ENCODE peak calls at places on chromosome 13, in six cellular contexts. L is nucleus accumbens; F is neural crest cell; J is CD8-positive, alpha-beta T cell; B is cerebellum; T is T-helper 17 cell. W is an unnamed sample.

GRCh38 chr13:21124853-21125252 is 51.5 kb downstream of the SKA3 start:
- DNase-seq in L (no peak), J (no peak), T (no peak), F (no peak), B (peak), W (peak)

GRCh38 chr13:43411741-43412140 is 375.0 kb downstream of the ENOX1 start:
- DNase-seq in B (peak), T (no peak), L (no peak), J (no peak), F (no peak), W (no peak)

GRCh38 chr13:102609696-102610095 is 12.9 kb downstream of the TPP2 start:
- DNase-seq in F (no peak), J (no peak), B (no peak), T (no peak), L (no peak), W (no peak)

GRCh38 chr13:110015253-110015652 is 228.9 kb upstream of the IRS2 start:
- DNase-seq in B (no peak), L (no peak), T (no peak), J (no peak), F (no peak), W (no peak)

GRCh38 chr13:37618554-37618953 is 20.0 kb upstream of the POSTN start:
- DNase-seq in J (no peak), F (no peak), T (no peak), L (no peak), B (no peak), W (no peak)

GRCh38 chr13:99868767-99869166 is 102.8 kb downstream of the ZIC5 start:
- DNase-seq in J (no peak), L (no peak), B (no peak), T (no peak), F (no peak), W (no peak)

GRCh38 chr13:34657716-34658115 is 284.4 kb upstream of the NBEA start:
- DNase-seq in B (no peak), J (no peak), T (no peak), L (no peak), F (no peak), W (no peak)

GRCh38 chr13:49225358-49226042 is 5.4 kb downstream of the MLNR start:
- DNase-seq in B (no peak), J (no peak), F (no peak), L (no peak), T (no peak), W (no peak)

GRCh38 chr13:31131470-31131961 is 30.2 kb downstream of the HSPH1 start:
- DNase-seq in T (no peak), L (no peak), B (no peak), F (no peak), J (no peak), W (no peak)

GRCh38 chr13:39876258-39876657 is 220.8 kb downstream of the COG6 start:
- DNase-seq in J (no peak), B (no peak), T (no peak), L (no peak), F (no peak), W (no peak)

GRCh38 chr13:51643114-51643881 is 59.0 kb downstream of the WDFY2 start:
- DNase-seq in B (no peak), F (no peak), L (no peak), J (no peak), T (no peak), W (no peak)

GRCh38 chr13:60351326-60351725 is 45.7 kb upstream of the TDRD3 start:
- DNase-seq in T (no peak), B (no peak), J (no peak), F (no peak), L (no peak), W (no peak)

GRCh38 chr13:105904034-105904742 is 631.3 kb downstream of the EFNB2 start:
- DNase-seq in T (no peak), L (no peak), B (no peak), F (no peak), J (no peak), W (no peak)

GRCh38 chr13:79403113-79403512 is 2.9 kb downstream of the RBM26 start:
- DNase-seq in T (no peak), J (no peak), B (no peak), F (no peak), L (no peak), W (no peak)

GRCh38 chr13:107999751-108000150 is 215.6 kb downstream of the LIG4 start:
- DNase-seq in T (no peak), J (no peak), F (no peak), L (no peak), B (no peak), W (no peak)

GRCh38 chr13:75480691-75481175 is 1.2 kb downstream of the TBC1D4 start:
- DNase-seq in B (peak), J (no peak), T (no peak), L (peak), F (peak), W (peak)

GRCh38 chr13:63855457-63856118 is 2439.9 kb upstream of the PCDH20 start:
- DNase-seq in J (no peak), L (no peak), F (no peak), B (no peak), T (no peak), W (no peak)

GRCh38 chr13:20016649-20017364 is 58.3 kb downstream of the ZMYM2 start:
- DNase-seq in T (no peak), B (no peak), F (no peak), L (no peak), J (no peak), W (no peak)

GRCh38 chr13:99656843-99657506 is 155.7 kb downstream of the TM9SF2 start:
- DNase-seq in B (peak), F (no peak), T (no peak), J (peak), L (no peak), W (no peak)

W was measured in endothelial cell.